ENCODE peak calls at places on chromosomes 13 and 19, in four cellular contexts. O is AG04450, G is foreskin fibroblast, A is AG09319. B is an unnamed sample.

GRCh38 chr13:59230484-59231264 is 933.1 kb downstream of the DIAPH3 start:
- DNase-seq in O (no peak), G (no peak), A (no peak), B (no peak)

GRCh38 chr19:54141356-54141755 is 3.8 kb downstream of the CNOT3 start:
- DNase-seq in O (no peak), G (peak), A (no peak), B (no peak)

GRCh38 chr13:30045916-30046704 is 195.7 kb upstream of the UBL3 start:
- DNase-seq in O (peak), G (peak), A (no peak), B (no peak)

GRCh38 chr13:59666504-59666903 is 497.2 kb downstream of the DIAPH3 start:
- DNase-seq in O (no peak), G (no peak), A (no peak), B (no peak)

GRCh38 chr19:44626067-44626624 is 12.8 kb downstream of the IGSF23 start:
- DNase-seq in O (peak), G (peak), A (peak), B (peak)

GRCh38 chr19:44900328-44901244 is 5.0 kb upstream of the APOE start:
- DNase-seq in O (no peak), G (no peak), A (no peak), B (no peak)

GRCh38 chr13:44815507-44816074 is 173.7 kb downstream of the NUFIP1 start:
- DNase-seq in O (peak), G (peak), A (peak), B (peak)

GRCh38 chr13:73039201-73040108 is 19.4 kb upstream of the KLF5 start:
- DNase-seq in O (no peak), G (no peak), A (no peak), B (no peak)

GRCh38 chr19:44611812-44612295 is 1.5 kb upstream of the IGSF23 start:
- DNase-seq in O (no peak), G (no peak), A (no peak), B (no peak)

GRCh38 chr19:18291019-18291524 is 9.7 kb upstream of the JUND start:
- DNase-seq in O (no peak), G (no peak), A (no peak), B (no peak)

DNA sequence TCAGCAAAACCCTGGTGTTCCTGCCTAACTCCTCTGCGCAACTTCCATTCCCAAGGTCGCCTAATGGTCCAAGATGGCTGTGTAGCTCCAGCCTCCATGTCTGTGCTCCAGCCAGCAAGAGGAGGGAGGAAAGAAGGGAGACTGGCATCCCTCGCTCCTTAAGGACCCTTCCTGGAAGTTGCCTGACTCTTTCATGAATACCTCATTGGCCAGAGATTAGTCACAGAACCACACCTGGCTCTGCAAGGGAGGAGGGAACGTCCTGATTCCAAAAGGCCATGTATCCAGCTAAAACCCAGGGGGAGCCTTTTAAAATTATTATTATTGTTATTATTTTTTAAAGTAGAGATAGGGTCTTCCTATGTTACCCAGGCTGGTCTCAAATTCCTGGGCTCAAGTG is 4.8 kb downstream of the KCNK6 start:
- DNase-seq in O (no peak), G (no peak), A (no peak), B (no peak)
- TF ChIP-seq CTCF in O (no peak), G (no peak), A (no peak), B (no peak)

DNA sequence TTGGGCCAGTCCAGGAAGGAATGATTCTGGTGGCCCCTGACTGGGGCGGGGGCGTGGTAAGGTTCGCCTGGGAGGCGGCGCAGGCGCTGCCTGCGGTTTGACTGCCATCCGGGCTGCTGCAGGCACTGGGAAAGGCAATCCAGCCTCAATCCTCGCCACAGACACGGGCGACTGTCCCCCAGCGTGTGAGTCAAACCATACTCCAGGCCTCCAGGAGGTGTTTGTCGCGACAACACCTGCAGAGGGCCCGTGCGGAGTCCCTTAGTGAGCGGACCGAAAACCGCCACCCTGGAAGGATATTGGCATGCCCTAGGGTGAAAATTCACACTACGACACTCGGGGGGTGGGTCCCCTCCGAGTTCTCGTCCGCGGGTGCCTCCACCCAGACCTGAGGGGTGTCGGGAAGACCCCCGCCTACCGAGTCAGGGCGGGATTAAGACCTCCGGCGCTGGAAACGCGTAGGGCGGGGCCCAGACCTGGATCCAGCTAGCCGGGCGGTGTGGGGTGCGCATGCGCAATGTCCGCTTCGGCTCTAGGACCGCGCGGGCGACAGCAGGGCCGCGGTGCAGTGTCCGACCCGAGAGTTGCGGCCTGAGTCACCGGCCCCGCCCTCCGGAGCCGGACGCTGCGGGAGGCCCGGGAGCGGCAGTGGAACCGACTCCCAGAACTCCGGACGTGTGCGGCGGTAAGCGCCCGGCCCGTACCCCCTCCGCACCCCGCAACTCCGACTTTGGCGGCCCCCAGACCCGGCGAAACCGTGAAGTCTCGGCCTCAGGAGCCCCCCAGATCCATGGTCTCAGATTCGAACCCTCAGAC is at the start of gene CAPNS1:
- DNase-seq in O (peak), G (peak), A (peak), B (no peak)
- TF ChIP-seq CTCF in O (no peak), G (no peak), A (no peak), B (no peak)

GRCh38 chr19:16831531-16831930 is 2.3 kb downstream of the SIN3B start:
- DNase-seq in O (no peak), G (no peak), A (no peak), B (no peak)

GRCh38 chr19:16834747-16835146 is 5.5 kb downstream of the SIN3B start:
- DNase-seq in O (no peak), G (no peak), A (no peak), B (no peak)

GRCh38 chr19:16841391-16841926 is 12.3 kb downstream of the SIN3B start:
- DNase-seq in O (no peak), G (no peak), A (no peak), B (no peak)

GRCh38 chr19:16836906-16837362 is 7.7 kb downstream of the SIN3B start:
- DNase-seq in O (no peak), G (no peak), A (no peak), B (no peak)

GRCh38 chr19:16836115-16836905 is 7.1 kb downstream of the SIN3B start:
- DNase-seq in O (no peak), G (peak), A (no peak), B (no peak)
- TF ChIP-seq CTCF in O (peak), G (no peak), A (peak), B (no peak)

GRCh38 chr19:1406496-1406817 is 929 bp upstream of the DAZAP1 start:
- DNase-seq in O (no peak), G (no peak), A (no peak), B (no peak)
- TF ChIP-seq CTCF in O (no peak), G (no peak), A (no peak), B (no peak)

GRCh38 chr13:51858433-51859247 is 3.1 kb upstream of the CCDC70 start:
- DNase-seq in O (no peak), G (no peak), A (no peak), B (no peak)
- TF ChIP-seq CTCF in O (no peak), G (no peak), A (no peak), B (no peak)

DNA sequence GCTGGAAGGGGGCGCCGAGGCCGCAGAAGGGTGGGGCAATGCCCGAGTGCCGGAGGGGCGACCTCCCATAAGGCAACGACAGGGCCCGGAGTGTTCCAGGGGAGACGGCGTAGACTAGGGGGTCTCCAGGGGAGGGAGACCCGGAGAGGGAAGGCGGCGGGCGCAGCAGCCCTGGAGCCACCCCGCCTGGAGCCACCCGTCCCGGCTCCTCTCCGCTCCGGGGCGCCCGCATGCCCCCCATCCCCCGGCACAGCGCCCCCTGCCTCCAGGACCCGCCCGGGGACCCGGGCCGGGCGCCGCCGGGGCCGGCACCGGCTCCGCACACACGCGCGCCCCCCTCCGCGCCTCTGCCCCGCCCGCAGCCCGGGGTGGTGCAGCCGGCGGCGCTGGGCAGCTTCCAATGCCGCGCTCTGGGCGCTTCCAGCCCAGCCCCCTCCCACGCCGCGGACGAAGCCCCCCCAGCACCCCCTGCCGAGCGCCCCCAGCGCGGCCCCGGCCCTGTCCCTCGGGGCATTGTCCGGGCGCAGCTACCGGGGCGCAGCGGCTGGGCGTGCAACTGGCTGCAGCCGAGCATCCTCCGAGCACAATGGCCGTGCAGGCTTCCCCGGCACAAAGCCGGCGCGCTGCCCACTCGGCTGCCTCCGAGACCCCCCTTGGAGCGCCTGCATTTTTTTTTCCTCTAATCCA is 519 bp downstream of the PTPRS start:
- DNase-seq in O (no peak), G (peak), A (no peak), B (no peak)
- TF ChIP-seq CTCF in O (no peak), G (no peak), A (no peak), B (no peak)

GRCh38 chr13:33193428-33193974 is 92.1 kb downstream of the STARD13 start:
- DNase-seq in O (no peak), G (no peak), A (no peak), B (no peak)

GRCh38 chr13:33195693-33196464 is 89.7 kb downstream of the STARD13 start:
- DNase-seq in O (no peak), G (no peak), A (no peak), B (no peak)

GRCh38 chr13:33197551-33197971 is 88.0 kb downstream of the STARD13 start:
- DNase-seq in O (no peak), G (no peak), A (no peak), B (no peak)

GRCh38 chr13:33191425-33192221 is 93.9 kb downstream of the STARD13 start:
- DNase-seq in O (no peak), G (no peak), A (no peak), B (no peak)

GRCh38 chr13:33194820-33195692 is 90.5 kb downstream of the STARD13 start:
- DNase-seq in O (peak), G (peak), A (peak), B (no peak)
- TF ChIP-seq CTCF in O (no peak), G (no peak), A (no peak), B (no peak)

DNA sequence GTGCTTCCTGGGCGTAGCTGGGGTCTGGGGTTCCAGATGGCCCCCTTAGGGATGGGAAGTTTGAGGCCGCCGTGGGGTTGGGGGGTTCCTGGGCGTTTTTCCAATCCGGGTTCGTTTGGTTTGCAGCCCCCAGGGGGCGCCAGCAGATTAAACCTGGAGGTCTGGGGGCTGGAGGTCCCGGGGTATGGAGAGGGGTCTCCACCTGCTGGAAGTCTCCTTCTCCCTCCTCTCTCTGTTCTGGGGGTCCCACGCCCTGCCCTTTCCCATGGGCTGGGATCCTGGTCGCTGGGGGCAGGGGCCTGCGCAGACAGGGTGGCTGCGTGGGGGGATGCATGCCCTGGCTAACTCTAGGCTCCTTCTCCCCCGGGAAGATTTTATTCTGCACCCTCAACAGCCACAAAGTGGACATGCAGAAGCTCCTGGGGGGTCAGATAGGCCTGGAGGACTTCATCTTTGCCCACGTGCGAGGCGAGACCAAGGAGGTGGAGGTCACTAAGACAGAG is 897 bp downstream of the GIPC3 start:
- DNase-seq in O (no peak), G (no peak), A (no peak), B (no peak)
- TF ChIP-seq CTCF in O (peak), G (peak), A (peak), B (peak)

GRCh38 chr19:39074942-39075341 is 9.2 kb upstream of the ACP7 start:
- DNase-seq in O (no peak), G (no peak), A (no peak), B (no peak)

GRCh38 chr19:39070888-39071287 is 13.3 kb upstream of the ACP7 start:
- DNase-seq in O (no peak), G (peak), A (no peak), B (no peak)

GRCh38 chr19:39078436-39079200 is 5.5 kb upstream of the ACP7 start:
- DNase-seq in O (peak), G (peak), A (peak), B (peak)

GRCh38 chr19:39077323-39077722 is 6.8 kb upstream of the ACP7 start:
- DNase-seq in O (no peak), G (no peak), A (no peak), B (no peak)

DNA sequence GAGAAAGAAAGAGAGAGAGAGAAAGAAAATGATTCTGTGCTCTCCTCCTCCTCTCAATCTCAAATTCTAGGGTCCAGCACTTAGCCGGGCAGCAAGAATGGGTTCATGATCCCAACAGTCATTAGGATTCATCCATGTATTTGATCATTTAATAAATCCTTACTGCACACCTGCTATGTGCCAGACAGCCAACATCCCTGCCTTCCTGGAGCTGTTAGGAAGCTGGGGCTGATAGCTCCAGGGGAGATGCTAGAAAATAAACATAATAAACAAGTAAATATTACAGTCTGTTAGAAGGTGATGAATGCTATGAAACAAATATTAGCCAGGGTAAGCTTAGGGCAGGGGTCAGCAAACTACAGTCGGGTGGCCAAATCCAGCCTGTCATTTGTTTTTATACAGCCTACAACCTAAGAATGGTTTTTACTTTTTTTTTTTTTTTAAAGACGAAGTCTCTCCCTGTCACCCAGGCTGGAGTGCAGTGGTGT is 9.9 kb upstream of the ACP7 start:
- DNase-seq in O (no peak), G (no peak), A (no peak), B (no peak)
- TF ChIP-seq CTCF in O (no peak), G (no peak), A (no peak), B (no peak)